ENCODE peak calls at places on chromosomes 4 and X, in four cellular contexts. E is SK-N-SH, K is HepG2, Z is K562. L is an unnamed sample.

GRCh38 chr4:17773125-17773698 is 8.2 kb downstream of the FAM184B start:
- DNase-seq in E (no peak), K (no peak), Z (no peak), L (no peak)

GRCh38 chr4:5782829-5783476 is 72.0 kb downstream of the EVC start:
- DNase-seq in E (no peak), K (no peak), Z (no peak), L (no peak)

GRCh38 chr4:93467484-93468155 is 360.9 kb upstream of the ATOH1 start:
- DNase-seq in E (no peak), K (no peak), Z (no peak), L (no peak)

GRCh38 chr4:107740950-107741701 is 21.1 kb upstream of the PAPSS1 start:
- DNase-seq in E (no peak), K (no peak), Z (no peak), L (no peak)

GRCh38 chr4:41437264-41437566 is 100.7 kb upstream of the LIMCH1 start:
- DNase-seq in E (no peak), K (no peak), Z (no peak), L (no peak)

GRCh38 chr4:88240297-88240714 is 44.1 kb downstream of the PPM1K start:
- DNase-seq in E (no peak), K (no peak), Z (no peak), L (no peak)

GRCh38 chrX:146264763-146265375 is 447.2 kb downstream of the SLITRK2 start:
- DNase-seq in E (no peak), K (no peak), Z (no peak), L (no peak)

GRCh38 chrX:53093177-53093655 is 726 bp upstream of the KANTR start:
- DNase-seq in E (peak; percentile 78), K (peak; percentile 58), Z (peak; percentile 73), L (peak; percentile 65)

GRCh38 chr4:29970626-29971025 is 749.5 kb upstream of the PCDH7 start:
- DNase-seq in E (no peak), K (no peak), Z (no peak), L (peak; percentile 37)

GRCh38 chr4:76283900-76284299 is 22.6 kb upstream of the STBD1 start:
- DNase-seq in E (no peak), K (no peak), Z (no peak), L (no peak)

GRCh38 chrX:15952212-15952611 is 97.6 kb upstream of the AP1S2 start:
- DNase-seq in E (no peak), K (no peak), Z (no peak), L (no peak)

GRCh38 chr4:32776435-32777203 is 2056.4 kb downstream of the PCDH7 start:
- DNase-seq in E (no peak), K (no peak), Z (no peak), L (no peak)

GRCh38 chr4:8580321-8581093 is at the start of gene GPR78:
- DNase-seq in E (peak; percentile 82), K (no peak), Z (peak; percentile 90), L (no peak)

GRCh38 chrX:13482764-13483552 is 86.4 kb upstream of the EGFL6 start:
- DNase-seq in E (no peak), K (no peak), Z (no peak), L (no peak)

GRCh38 chrX:1466971-1467561 is 14.4 kb upstream of the ASMTL start:
- DNase-seq in E (no peak), K (no peak), Z (no peak), L (no peak)

GRCh38 chrX:24242649-24243556 is 71.0 kb downstream of the SUPT20HL2 start:
- DNase-seq in E (no peak), K (peak; percentile 9), Z (no peak), L (no peak)

GRCh38 chr4:55184600-55185523 is 59.5 kb upstream of the KDR start:
- DNase-seq in E (no peak), K (peak; percentile 35), Z (peak; percentile 33), L (peak; percentile 64)

GRCh38 chr4:74624351-74625151 is 169.8 kb downstream of the BTC start:
- DNase-seq in E (no peak), K (peak; percentile 85), Z (no peak), L (peak; percentile 93)

GRCh38 chr4:110163327-110164070 is 34.9 kb downstream of the ELOVL6 start:
- DNase-seq in E (no peak), K (no peak), Z (no peak), L (peak; percentile 61)

GRCh38 chr4:118215826-118216225 is 137.0 kb downstream of the PRSS12 start:
- DNase-seq in E (no peak), K (no peak), Z (no peak), L (no peak)

GRCh38 chrX:69290327-69290726 is 125.1 kb upstream of the PJA1 start:
- DNase-seq in E (no peak), K (no peak), Z (no peak), L (no peak)

GRCh38 chr4:85879518-85879917 is 404.6 kb downstream of the ARHGAP24 start:
- DNase-seq in E (no peak), K (no peak), Z (no peak), L (no peak)

GRCh38 chr4:161554372-161554990 is 609.3 kb downstream of the FSTL5 start:
- DNase-seq in E (no peak), K (no peak), Z (no peak), L (no peak)

GRCh38 chr4:86543560-86544312 is 50.4 kb upstream of the PTPN13 start:
- DNase-seq in E (no peak), K (no peak), Z (no peak), L (no peak)

GRCh38 chr4:106690487-106690886 is 321.9 kb upstream of the GIMD1 start:
- DNase-seq in E (no peak), K (no peak), Z (no peak), L (no peak)

GRCh38 chrX:155056877-155057792 is 13.8 kb downstream of the CMC4 start:
- DNase-seq in E (peak; percentile 69), K (peak; percentile 43), Z (peak; percentile 52), L (peak; percentile 51)

GRCh38 chr4:167177925-167178324 is 56.4 kb downstream of the SPOCK3 start:
- DNase-seq in E (no peak), K (no peak), Z (no peak), L (no peak)

GRCh38 chrX:132219343-132219768 is at the start of gene RAP2C:
- DNase-seq in E (peak; percentile 74), K (peak; percentile 77), Z (peak; percentile 59), L (peak; percentile 53)

DNA sequence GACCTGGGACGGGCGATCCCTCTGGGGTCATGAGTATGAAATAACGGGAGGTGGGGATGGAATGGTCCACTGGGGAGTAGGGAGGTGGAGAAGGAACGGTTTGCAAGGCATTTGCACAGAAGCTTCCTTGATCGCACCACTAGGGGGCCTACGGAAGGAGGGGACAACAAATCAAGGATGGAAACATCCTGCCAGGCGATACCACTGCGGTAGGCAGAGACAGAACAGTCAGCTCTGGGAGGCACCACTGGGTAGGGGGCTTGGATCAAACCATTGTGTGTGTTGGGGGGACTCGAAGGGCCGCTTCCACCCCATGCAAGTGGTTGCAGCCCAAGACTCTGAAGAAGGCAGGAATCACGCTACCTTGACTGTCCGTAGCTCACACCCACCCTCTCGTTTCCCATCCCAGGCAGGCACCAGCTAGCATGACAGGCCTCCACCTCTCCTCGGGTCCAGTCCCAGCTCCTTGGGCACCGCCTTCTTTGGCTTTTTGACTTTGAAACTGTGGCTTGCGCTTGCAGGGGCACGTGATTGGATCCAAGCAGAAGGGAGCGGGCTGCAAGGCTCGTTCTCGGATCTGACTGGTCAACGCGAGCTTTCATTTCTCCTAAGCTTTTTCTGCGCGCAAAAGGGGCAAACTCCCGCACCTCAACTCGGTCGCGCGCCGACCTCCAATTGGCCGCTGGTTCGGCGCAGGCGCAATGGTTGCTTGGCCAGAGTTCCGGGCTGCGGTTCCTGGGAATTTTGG is 28.4 kb downstream of the GAGE1 start:
- DNase-seq in E (peak; percentile 52), K (peak; percentile 6), Z (peak; percentile 67), L (peak; percentile 51)
- TF ChIP-seq ELF1 in E (no peak), K (no peak), Z (no peak), L (no peak)

GRCh38 chr4:185838104-185838452 is 26.1 kb upstream of the SORBS2 start:
- DNase-seq in E (no peak), K (no peak), Z (no peak), L (no peak)
- TF ChIP-seq ELF1 in E (no peak), K (no peak), Z (no peak), L (no peak)

GRCh38 chr4:190015538-190016368 is 11.3 kb downstream of the FRG2 start:
- DNase-seq in E (peak; percentile 9), K (no peak), Z (no peak), L (no peak)

GRCh38 chr4:190014771-190015537 is 12.1 kb downstream of the FRG2 start:
- DNase-seq in E (peak; percentile 60), K (no peak), Z (peak; percentile 53), L (no peak)

GRCh38 chr4:190017357-190018200 is 9.5 kb downstream of the FRG2 start:
- DNase-seq in E (peak; percentile 52), K (no peak), Z (no peak), L (no peak)

GRCh38 chr4:190018201-190018920 is 8.7 kb downstream of the FRG2 start:
- DNase-seq in E (no peak), K (no peak), Z (no peak), L (no peak)

GRCh38 chr4:190016369-190017289 is 10.4 kb downstream of the FRG2 start:
- DNase-seq in E (peak; percentile 22), K (no peak), Z (no peak), L (no peak)
- TF ChIP-seq ELF1 in E (no peak), K (no peak), Z (no peak), L (no peak)

DNA sequence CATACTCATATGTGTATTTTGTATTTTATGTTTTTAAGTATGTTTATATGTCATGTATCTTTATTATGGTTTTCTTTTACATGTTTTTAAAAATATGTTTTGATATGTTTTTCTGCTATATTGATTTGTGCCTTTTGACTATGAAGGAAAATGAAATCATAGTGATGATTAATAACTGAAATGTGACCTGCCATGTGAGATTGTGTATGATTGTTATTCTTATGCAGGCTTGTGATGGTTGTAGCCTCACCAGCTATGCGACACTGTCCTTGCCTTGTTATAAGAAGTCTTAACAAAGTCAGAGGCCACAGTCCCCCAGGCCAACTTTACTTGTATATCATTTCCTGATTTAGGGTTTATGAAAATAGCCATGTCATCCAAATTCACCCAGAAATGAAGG is 83.2 kb downstream of the TMEM131L start:
- DNase-seq in E (no peak), K (no peak), Z (no peak), L (no peak)
- TF ChIP-seq ELF1 in E (no peak), K (no peak), Z (no peak), L (no peak)

L was measured in HCT116.